ENCODE peak calls at places on chromosome 3, in six cellular contexts. R is AG10803, U is NCI-H1092 treated with DMSO at 0.1 percent for 48 hours, L is omental fat pad, N is MV-4-11, V is endothelial cell. C is an unnamed sample.

GRCh38 chr3:64451283-64452012 is 226.2 kb upstream of the PRICKLE2 start:
- DNase-seq in R (no peak), U (no peak), L (no peak), N (no peak), V (no peak), C (no peak)

GRCh38 chr3:143128212-143128611 is 8.6 kb downstream of the CHST2 start:
- DNase-seq in R (no peak), U (no peak), L (no peak), N (no peak), V (no peak), C (no peak)

GRCh38 chr3:39962566-39962965 is 153.2 kb downstream of the MYRIP start:
- DNase-seq in R (peak), U (no peak), L (no peak), N (no peak), V (no peak), C (no peak)

GRCh38 chr3:36312351-36312750 is 68.0 kb upstream of the STAC start:
- DNase-seq in R (no peak), U (no peak), L (no peak), N (no peak), V (no peak), C (no peak)

GRCh38 chr3:52428151-52429005 is 16.5 kb downstream of the SEMA3G start:
- DNase-seq in R (peak), U (peak), L (peak), N (peak), V (peak), C (no peak)

GRCh38 chr3:168155207-168155785 is 59.6 kb upstream of the GOLIM4 start:
- DNase-seq in R (no peak), U (no peak), L (no peak), N (peak), V (no peak), C (no peak)

GRCh38 chr3:171862993-171863521 is 19.9 kb downstream of the TMEM212 start:
- DNase-seq in R (peak), U (no peak), L (no peak), N (no peak), V (no peak), C (no peak)

GRCh38 chr3:48118322-48118721 is 69.9 kb downstream of the CDC25A start:
- DNase-seq in R (no peak), U (no peak), L (no peak), N (no peak), V (no peak), C (no peak)

GRCh38 chr3:133474251-133474801 is 74.5 kb downstream of the BFSP2 start:
- DNase-seq in R (peak), U (peak), L (no peak), N (no peak), V (no peak), C (peak)

GRCh38 chr3:112582242-112582874 is 20.5 kb downstream of the SLC35A5 start:
- DNase-seq in R (peak), U (peak), L (no peak), N (peak), V (peak), C (no peak)

GRCh38 chr3:156317457-156317856 is 197.1 kb downstream of the KCNAB1 start:
- DNase-seq in R (peak), U (no peak), L (no peak), N (no peak), V (no peak), C (no peak)

GRCh38 chr3:137099336-137099735 is 141.6 kb downstream of the IL20RB start:
- DNase-seq in R (no peak), U (no peak), L (no peak), N (no peak), V (no peak), C (no peak)

C was measured in suprapubic skin.